ENCODE peak calls at places on chromosomes 7 and 10, in six cellular contexts. X, S, Q, R, B and F are unnamed samples.
A peak's percentile ranks its signal among the peaks of the same experiment; 100 is the strongest.

GRCh38 chr10:47264797-47265281 is 35.2 kb upstream of the GDF10 start:
- DNase-seq in B (no peak), S (peak; percentile 39), Q (no peak), X (no peak), R (no peak), F (no peak)

GRCh38 chr7:127938588-127938987 is 92.6 kb downstream of the LRRC4 start:
- DNase-seq in X (peak; percentile 9), R (peak; percentile 1), Q (no peak), B (peak; percentile 40), S (no peak), F (no peak)

GRCh38 chr10:49759787-49760551 is 2.2 kb downstream of the OGDHL start:
- DNase-seq in B (no peak), X (no peak), R (no peak), S (no peak), Q (no peak), F (no peak)

GRCh38 chr10:48224979-48225560 is 49.4 kb downstream of the FRMPD2 start:
- DNase-seq in Q (no peak), R (no peak), X (no peak), S (no peak), B (no peak), F (no peak)

GRCh38 chr7:155258233-155258575 is 39.5 kb upstream of the INSIG1 start:
- DNase-seq in X (peak; percentile 77), R (no peak), Q (no peak), B (peak; percentile 33), S (no peak), F (no peak)

GRCh38 chr7:48042216-48042615 is 6.9 kb downstream of the C7orf57 start:
- DNase-seq in S (no peak), Q (no peak), X (no peak), R (no peak), B (peak; percentile 16), F (no peak)

GRCh38 chr10:74103560-74104248 is 46.9 kb downstream of the AP3M1 start:
- DNase-seq in X (no peak), Q (peak; percentile 58), B (peak; percentile 53), R (peak; percentile 21), S (no peak), F (no peak)

GRCh38 chr7:76217942-76218566 is 16.4 kb downstream of the SRRM3 start:
- DNase-seq in S (no peak), R (no peak), X (no peak), Q (no peak), B (no peak), F (no peak)

GRCh38 chr10:84328303-84329093 is at the start of gene CCSER2:
- DNase-seq in Q (peak; percentile 91), X (peak; percentile 95), S (peak; percentile 82), B (peak; percentile 88), R (peak; percentile 97), F (peak; percentile 78)

GRCh38 chr7:51009716-51010496 is 227.2 kb upstream of the GRB10 start:
- DNase-seq in X (peak; percentile 48), Q (no peak), B (no peak), S (no peak), R (no peak), F (no peak)

GRCh38 chr10:1293636-1294440 is 237.7 kb downstream of the WDR37 start:
- DNase-seq in Q (no peak), X (no peak), S (no peak), B (no peak), R (no peak), F (no peak)

GRCh38 chr10:3467052-3467906 is 294.7 kb upstream of the PITRM1 start:
- DNase-seq in B (peak; percentile 41), R (peak; percentile 83), Q (no peak), S (no peak), X (peak; percentile 91), F (no peak)

GRCh38 chr10:24349379-24350110 is 140.6 kb downstream of the KIAA1217 start:
- DNase-seq in S (no peak), X (no peak), B (no peak), R (no peak), Q (no peak), F (no peak)

GRCh38 chr7:107948645-107949442 is 54.1 kb downstream of the LAMB1 start:
- DNase-seq in X (peak; percentile 57), Q (no peak), S (no peak), B (no peak), R (peak; percentile 56), F (no peak)

GRCh38 chr10:70558295-70558694 is 44.2 kb downstream of the PRF1 start:
- DNase-seq in S (no peak), R (no peak), X (no peak), Q (no peak), B (no peak), F (no peak)

GRCh38 chr7:92609921-92610518 is 19.8 kb upstream of the FAM133B start:
- DNase-seq in S (no peak), Q (peak; percentile 52), R (no peak), X (peak; percentile 55), B (peak; percentile 58), F (peak; percentile 10)

GRCh38 chr10:131179386-131179785 is 132.1 kb downstream of the TCERG1L start:
- DNase-seq in Q (no peak), R (no peak), B (no peak), X (no peak), S (no peak), F (no peak)

GRCh38 chr7:137091396-137091795 is 222.9 kb downstream of the CHRM2 start:
- DNase-seq in R (no peak), Q (no peak), S (no peak), X (no peak), B (peak; percentile 27), F (no peak)

GRCh38 chr10:79488303-79488702 is 24.0 kb upstream of the EIF5AL1 start:
- DNase-seq in S (no peak), X (peak; percentile 53), R (peak; percentile 45), B (no peak), Q (no peak), F (no peak)